ENCODE peak calls at places on chromosomes 6 and 20, in ten cellular contexts. N is adrenal gland, D is GM12892, L is tibial nerve, R is H54, P is IMR-90, F is esophagus squamous epithelium, J is uterus, H is NB4, B is HCT116. I is an unnamed sample.

GRCh38 chr6:24537771-24538385 is 43.1 kb downstream of the ALDH5A1 start:
- DNase-seq in N (no peak), D (no peak), L (no peak), R (no peak), P (peak; percentile 15), F (no peak), J (no peak), H (no peak), B (no peak), I (no peak)

GRCh38 chr20:51366155-51366886 is 176.2 kb downstream of the NFATC2 start:
- DNase-seq in N (no peak), D (no peak), L (peak; percentile 57), R (peak; percentile 85), P (peak; percentile 100), F (no peak), J (peak; percentile 39), H (no peak), B (peak; percentile 37), I (peak; percentile 85)

GRCh38 chr6:159700970-159701369 is 7.9 kb upstream of the SOD2 start:
- DNase-seq in N (no peak), D (no peak), L (no peak), R (no peak), P (peak; percentile 55), F (no peak), J (no peak), H (peak; percentile 67), B (no peak), I (no peak)

GRCh38 chr6:139829557-139829956 is 455.1 kb upstream of the CITED2 start:
- DNase-seq in N (no peak), D (no peak), L (no peak), R (no peak), P (no peak), F (no peak), J (no peak), H (no peak), B (no peak), I (no peak)

GRCh38 chr6:15496345-15497131 is 166.3 kb downstream of the DTNBP1 start:
- DNase-seq in N (no peak), D (no peak), L (no peak), R (no peak), P (no peak), F (no peak), J (no peak), H (no peak), B (no peak), I (peak; percentile 56)

GRCh38 chr20:13723015-13723414 is 61.7 kb downstream of the ESF1 start:
- DNase-seq in N (no peak), D (no peak), L (no peak), R (no peak), P (no peak), F (no peak), J (no peak), H (peak; percentile 60), B (no peak), I (no peak)

GRCh38 chr20:57870597-57871236 is 160.9 kb upstream of the PMEPA1 start:
- DNase-seq in N (no peak), D (no peak), L (no peak), R (no peak), P (no peak), F (no peak), J (no peak), H (no peak), B (no peak), I (no peak)

GRCh38 chr6:72826033-72826432 is 204.2 kb downstream of the KCNQ5 start:
- DNase-seq in N (no peak), D (no peak), L (no peak), R (no peak), P (peak; percentile 77), F (no peak), J (no peak), H (no peak), B (no peak), I (no peak)

GRCh38 chr6:157804448-157805327 is 18.4 kb upstream of the SNX9 start:
- DNase-seq in N (no peak), D (no peak), L (no peak), R (no peak), P (peak; percentile 41), F (no peak), J (no peak), H (no peak), B (no peak), I (no peak)

GRCh38 chr6:166446567-166447065 is 63.9 kb upstream of the MPC1 start:
- DNase-seq in N (no peak), D (no peak), L (no peak), R (no peak), P (peak; percentile 15), F (no peak), J (no peak), H (no peak), B (no peak), I (no peak)

GRCh38 chr6:130362128-130362527 is 3.7 kb upstream of the TMEM200A start:
- DNase-seq in N (no peak), D (no peak), L (no peak), R (no peak), P (no peak), F (no peak), J (no peak), H (peak; percentile 9), B (no peak), I (no peak)

GRCh38 chr20:37714973-37715657 is 21.3 kb downstream of the CTNNBL1 start:
- DNase-seq in N (no peak), D (no peak), L (no peak), R (no peak), P (peak; percentile 64), F (no peak), J (no peak), H (peak; percentile 75), B (no peak), I (no peak)

GRCh38 chr6:84052204-84052882 is 18.8 kb downstream of the MRAP2 start:
- DNase-seq in N (peak; percentile 54), D (no peak), L (peak; percentile 71), R (peak; percentile 50), P (peak; percentile 50), F (no peak), J (no peak), H (peak; percentile 5), B (no peak), I (no peak)

GRCh38 chr20:47099749-47100515 is 205.3 kb downstream of the EYA2 start:
- DNase-seq in N (no peak), D (no peak), L (peak; percentile 68), R (no peak), P (peak; percentile 33), F (no peak), J (peak; percentile 60), H (no peak), B (no peak), I (no peak)

GRCh38 chr20:63978319-63979220 is 872 bp downstream of the SAMD10 start:
- DNase-seq in N (peak; percentile 82), D (peak; percentile 65), L (no peak), R (peak; percentile 56), P (peak; percentile 43), F (no peak), J (peak; percentile 37), H (peak; percentile 92), B (no peak), I (no peak)

GRCh38 chr20:19995220-19995863 is 21.8 kb upstream of the NAA20 start:
- DNase-seq in N (peak; percentile 46), D (no peak), L (no peak), R (no peak), P (peak; percentile 64), F (no peak), J (no peak), H (peak; percentile 73), B (peak; percentile 21), I (no peak)

GRCh38 chr20:4513720-4514119 is 208.0 kb upstream of the PRND start:
- DNase-seq in N (no peak), D (no peak), L (no peak), R (no peak), P (peak; percentile 84), F (no peak), J (no peak), H (no peak), B (peak; percentile 77), I (no peak)

GRCh38 chr20:35467339-35468224 is 12.2 kb downstream of the CEP250 start:
- DNase-seq in N (peak; percentile 74), D (no peak), L (no peak), R (peak; percentile 49), P (peak; percentile 64), F (no peak), J (peak; percentile 72), H (no peak), B (peak; percentile 21), I (no peak)

GRCh38 chr6:55131616-55132015 is 42.7 kb upstream of the HCRTR2 start:
- DNase-seq in N (no peak), D (no peak), L (no peak), R (no peak), P (peak; percentile 19), F (no peak), J (no peak), H (no peak), B (no peak), I (no peak)

DNA sequence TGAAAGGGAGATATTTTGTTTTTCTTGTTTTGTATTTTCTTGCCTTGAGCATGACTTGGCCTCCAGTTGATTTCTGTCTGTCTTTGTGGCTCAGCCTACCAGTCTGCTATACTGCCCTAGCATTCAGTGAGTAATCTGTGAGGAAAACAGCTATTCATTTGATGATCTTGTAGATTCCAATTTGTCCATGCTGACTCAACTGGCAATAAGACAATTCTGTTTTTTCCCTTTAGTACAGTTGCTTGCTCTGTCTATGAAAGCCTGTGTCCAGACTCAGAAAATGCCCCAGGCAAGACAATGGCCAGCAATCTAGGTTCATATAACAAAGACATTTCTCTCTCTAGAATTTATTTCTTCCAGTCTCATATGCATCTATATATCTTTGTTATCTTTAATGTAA is 10.9 kb upstream of the SOX4 start:
- DNase-seq in N (no peak), D (no peak), L (no peak), R (no peak), P (peak; percentile 63), F (no peak), J (no peak), H (no peak), B (no peak), I (no peak)
- TF ChIP-seq POLR2A in N (no peak), D (no peak), L (no peak), R (no peak), P (no peak), F (no peak), J (no peak), H (no peak), B (no peak), I (no peak)

GRCh38 chr6:30828027-30828962 is 56.0 kb upstream of the DDR1 start:
- DNase-seq in N (peak; percentile 92), D (peak; percentile 42), L (peak; percentile 91), R (peak; percentile 69), P (peak; percentile 90), F (no peak), J (peak; percentile 90), H (peak; percentile 80), B (no peak), I (peak; percentile 93)
- TF ChIP-seq POLR2A in N (no peak), D (no peak), L (no peak), R (no peak), P (peak; percentile 59), F (no peak), J (no peak), H (no peak), B (no peak), I (no peak)

GRCh38 chr6:56816393-56816792 is 138.5 kb upstream of the BEND6 start:
- DNase-seq in N (no peak), D (no peak), L (no peak), R (no peak), P (no peak), F (no peak), J (no peak), H (no peak), B (no peak), I (no peak)
- TF ChIP-seq POLR2A in N (no peak), D (no peak), L (no peak), R (no peak), P (no peak), F (no peak), J (no peak), H (no peak), B (no peak), I (no peak)

GRCh38 chr6:155583997-155584396 is 128.4 kb upstream of the NOX3 start:
- DNase-seq in N (no peak), D (no peak), L (no peak), R (no peak), P (no peak), F (no peak), J (no peak), H (no peak), B (no peak), I (no peak)
- TF ChIP-seq POLR2A in N (no peak), D (no peak), L (no peak), R (no peak), P (no peak), F (no peak), J (no peak), H (no peak), B (no peak), I (no peak)

I was measured in suprapubic skin.